ENCODE peak calls at places on chromosome 7, in four cellular contexts. H is HEK293T; E is CD8-positive, alpha-beta memory T cell; Q is COR-L47. A is an unnamed sample.

GRCh38 chr7:26153246-26153822 is 1.3 kb downstream of the NFE2L3 start:
- DNase-seq in H (no peak), E (no peak), Q (no peak), A (no peak)

GRCh38 chr7:67251986-67252558 is 255.4 kb downstream of the TYW1 start:
- DNase-seq in H (no peak), E (no peak), Q (no peak), A (no peak)

GRCh38 chr7:113040849-113041248 is 45.8 kb downstream of the GPR85 start:
- DNase-seq in H (no peak), E (no peak), Q (no peak), A (no peak)

GRCh38 chr7:127792528-127793342 is 140.7 kb downstream of the SND1 start:
- DNase-seq in H (peak), E (no peak), Q (no peak), A (peak)

GRCh38 chr7:111005445-111005844 is 85.5 kb upstream of the LRRN3 start:
- DNase-seq in H (no peak), E (no peak), Q (no peak), A (no peak)

GRCh38 chr7:94115316-94115715 is 111.2 kb upstream of the BET1 start:
- DNase-seq in H (no peak), E (no peak), Q (no peak), A (no peak)

GRCh38 chr7:116543664-116544063 is 18.8 kb downstream of the CAV1 start:
- DNase-seq in H (no peak), E (no peak), Q (no peak), A (no peak)

GRCh38 chr7:17680943-17681351 is 259.3 kb downstream of the SNX13 start:
- DNase-seq in H (no peak), E (no peak), Q (peak), A (peak)

GRCh38 chr7:5282464-5283316 is at the start of gene SLC29A4:
- DNase-seq in H (peak), E (no peak), Q (no peak), A (peak)

GRCh38 chr7:36132025-36132424 is 21.0 kb upstream of the EEPD1 start:
- DNase-seq in H (no peak), E (no peak), Q (peak), A (no peak)

GRCh38 chr7:6338551-6339274 is 66.3 kb upstream of the CYTH3 start:
- DNase-seq in H (no peak), E (no peak), Q (no peak), A (no peak)

GRCh38 chr7:157073335-157073734 is 62.9 kb upstream of the MNX1 start:
- DNase-seq in H (no peak), E (no peak), Q (no peak), A (no peak)

GRCh38 chr7:38232475-38233366 is 40.7 kb downstream of the TARP start:
- DNase-seq in H (no peak), E (peak), Q (no peak), A (no peak)

GRCh38 chr7:20385121-20385520 is 54.4 kb downstream of the ITGB8 start:
- DNase-seq in H (no peak), E (no peak), Q (no peak), A (no peak)

GRCh38 chr7:1894906-1895663 is 225.0 kb downstream of the ELFN1 start:
- DNase-seq in H (no peak), E (no peak), Q (no peak), A (no peak)

GRCh38 chr7:73418113-73418703 is 15.4 kb upstream of the FZD9 start:
- DNase-seq in H (no peak), E (no peak), Q (no peak), A (no peak)

GRCh38 chr7:94941844-94942632 is 34.6 kb downstream of the PPP1R9A start:
- DNase-seq in H (no peak), E (no peak), Q (no peak), A (no peak)

GRCh38 chr7:158329014-158329610 is 258.5 kb downstream of the PTPRN2 start:
- DNase-seq in H (no peak), E (no peak), Q (no peak), A (no peak)

A was measured in NCI-H1105 treated with DMSO at 0.1 percent for 48 hours.